ENCODE peak calls at places on chromosome 10, in ten cellular contexts. S, Y, N, H, E, G, K, B, X and A are unnamed samples.

GRCh38 chr10:983951-984705 is 4.1 kb upstream of the GTPBP4 start:
- DNase-seq in H (peak; percentile 46), Y (no peak), E (no peak), G (no peak), B (no peak), N (no peak), S (peak; percentile 7), X (peak; percentile 96), K (no peak), A (no peak)

GRCh38 chr10:15344876-15345285 is 26.2 kb downstream of the FAM171A1 start:
- DNase-seq in S (peak; percentile 59), G (no peak), N (peak; percentile 63), E (no peak), Y (peak; percentile 80), K (peak; percentile 24), B (no peak), X (peak; percentile 56), H (no peak), A (no peak)

GRCh38 chr10:102434251-102434913 is 2.0 kb upstream of the CUEDC2 start:
- DNase-seq in K (no peak), H (no peak), E (no peak), X (peak; percentile 73), G (no peak), N (no peak), Y (peak; percentile 61), S (peak; percentile 81), B (no peak), A (no peak)

GRCh38 chr10:60495357-60495756 is 105.7 kb upstream of the ANK3 start:
- DNase-seq in N (no peak), X (no peak), S (peak; percentile 5), H (no peak), G (no peak), K (no peak), E (no peak), Y (peak; percentile 41), B (no peak), A (no peak)

GRCh38 chr10:32161586-32161985 is 105.4 kb upstream of the KIF5B start:
- DNase-seq in B (no peak), S (no peak), G (no peak), N (no peak), E (no peak), K (no peak), X (no peak), Y (no peak), H (no peak), A (no peak)

GRCh38 chr10:132489704-132490534 is 47.7 kb upstream of the INPP5A start:
- DNase-seq in E (no peak), S (no peak), G (no peak), H (no peak), N (no peak), B (no peak), K (no peak), X (no peak), Y (no peak), A (no peak)

GRCh38 chr10:3668276-3668960 is 116.6 kb downstream of the KLF6 start:
- DNase-seq in H (peak; percentile 85), E (peak; percentile 65), N (no peak), Y (peak; percentile 79), B (peak; percentile 11), X (peak; percentile 85), S (peak; percentile 62), G (no peak), K (peak; percentile 69), A (no peak)

GRCh38 chr10:23556727-23557440 is 118.0 kb downstream of the OTUD1 start:
- DNase-seq in H (no peak), Y (peak; percentile 49), N (no peak), E (no peak), B (no peak), X (no peak), S (peak; percentile 90), K (peak; percentile 41), G (no peak), A (no peak)

GRCh38 chr10:37992083-37992482 is 15.6 kb upstream of the ZNF25 start:
- DNase-seq in X (no peak), N (no peak), S (no peak), K (no peak), B (no peak), Y (no peak), G (no peak), H (no peak), E (no peak), A (no peak)